ENCODE peak calls at places on chromosomes 1 and 21, in five cellular contexts. H, A, C, O and K are unnamed samples.

GRCh38 chr1:92310185-92310597 is 11.3 kb downstream of the RPAP2 start:
- DNase-seq in H (peak; percentile 26), C (no peak), A (no peak), O (peak; percentile 19), K (no peak)

GRCh38 chr1:90488451-90488850 is 228.7 kb downstream of the BARHL2 start:
- DNase-seq in A (no peak), H (no peak), C (no peak), O (peak; percentile 37), K (no peak)

GRCh38 chr1:150621497-150622113 is 7.8 kb downstream of the ENSA start:
- DNase-seq in C (no peak), H (peak; percentile 68), A (no peak), O (peak; percentile 48), K (no peak)

GRCh38 chr1:109482796-109483638 is 688 bp upstream of the ATXN7L2 start:
- DNase-seq in A (no peak), C (no peak), H (peak; percentile 31), O (no peak), K (no peak)

GRCh38 chr1:101283443-101283842 is 46.6 kb downstream of the S1PR1 start:
- DNase-seq in A (no peak), O (no peak), H (no peak), C (no peak), K (no peak)

GRCh38 chr1:55955237-55955636 is 624.1 kb downstream of the PLPP3 start:
- DNase-seq in H (peak; percentile 51), O (no peak), C (no peak), A (no peak), K (no peak)

GRCh38 chr21:16205527-16205926 is 475.7 kb downstream of the USP25 start:
- DNase-seq in C (no peak), A (no peak), H (no peak), O (no peak), K (no peak)

GRCh38 chr1:56934400-56935080 is 31.3 kb downstream of the C8B start:
- DNase-seq in O (peak; percentile 25), H (peak; percentile 57), A (no peak), C (no peak), K (no peak)

GRCh38 chr21:33775100-33775828 is 133.0 kb downstream of the ITSN1 start:
- DNase-seq in O (no peak), C (no peak), H (no peak), A (no peak), K (no peak)

GRCh38 chr1:24540906-24541710 is 14.8 kb upstream of the NCMAP start:
- DNase-seq in O (peak; percentile 68), A (no peak), H (peak; percentile 61), C (no peak), K (no peak)

GRCh38 chr1:22416555-22417454 is 34.8 kb upstream of the ZBTB40 start:
- DNase-seq in O (peak; percentile 72), H (peak; percentile 90), A (peak; percentile 91), C (peak; percentile 79), K (no peak)

GRCh38 chr1:12464627-12465056 is 153.4 kb downstream of the DHRS3 start:
- DNase-seq in C (no peak), H (peak; percentile 86), A (no peak), O (peak; percentile 50), K (peak; percentile 68)

GRCh38 chr21:33309778-33310177 is 15.0 kb upstream of the IFNAR1 start:
- DNase-seq in A (no peak), O (no peak), C (no peak), H (no peak), K (no peak)

GRCh38 chr1:228809621-228810313 is 74.5 kb downstream of the RHOU start:
- DNase-seq in O (no peak), H (no peak), C (no peak), A (peak; percentile 38), K (no peak)